ENCODE peak calls at places on chromosomes 12 and 14, in five cellular contexts. One of them, this sample, is unnamed.

GRCh38 chr14:100547633-100548294 is 39.5 kb downstream of the BEGAIN start:
- DNase-seq in neuronal stem cell: no peak
- DNase-seq in fibroblast of lung: peak; percentile 30
- DNase-seq in HEK293T: no peak
- DNase-seq in HTR-8/SVneo: peak; percentile 74
- DNase-seq in this sample: peak; percentile 26

GRCh38 chr12:40015360-40015759 is 90.5 kb downstream of the SLC2A13 start:
- DNase-seq in neuronal stem cell: no peak
- DNase-seq in fibroblast of lung: no peak
- DNase-seq in HEK293T: no peak
- DNase-seq in HTR-8/SVneo: no peak
- DNase-seq in this sample: no peak

GRCh38 chr12:119153477-119154434 is 25.0 kb upstream of the HSPB8 start:
- DNase-seq in neuronal stem cell: peak; percentile 87
- DNase-seq in fibroblast of lung: peak; percentile 7
- DNase-seq in HEK293T: peak; percentile 39
- DNase-seq in HTR-8/SVneo: no peak
- DNase-seq in this sample: no peak

GRCh38 chr14:21219561-21220111 is 49.6 kb downstream of the HNRNPC start:
- DNase-seq in neuronal stem cell: no peak
- DNase-seq in fibroblast of lung: no peak
- DNase-seq in HEK293T: no peak
- DNase-seq in HTR-8/SVneo: no peak
- DNase-seq in this sample: no peak

GRCh38 chr14:34170891-34171290 is 220.0 kb upstream of the EGLN3 start:
- DNase-seq in neuronal stem cell: no peak
- DNase-seq in fibroblast of lung: no peak
- DNase-seq in HEK293T: no peak
- DNase-seq in HTR-8/SVneo: no peak
- DNase-seq in this sample: no peak

GRCh38 chr14:52458721-52459085 is 93.6 kb downstream of the TXNDC16 start:
- DNase-seq in neuronal stem cell: no peak
- DNase-seq in fibroblast of lung: peak; percentile 46
- DNase-seq in HEK293T: no peak
- DNase-seq in HTR-8/SVneo: no peak
- DNase-seq in this sample: no peak

GRCh38 chr14:74922752-74923401 is at the start of gene RPS6KL1:
- DNase-seq in neuronal stem cell: peak; percentile 83
- DNase-seq in fibroblast of lung: peak; percentile 75
- DNase-seq in HEK293T: peak; percentile 97
- DNase-seq in HTR-8/SVneo: peak; percentile 99
- DNase-seq in this sample: peak; percentile 82

GRCh38 chr12:120362516-120363273 is 6.3 kb downstream of the MSI1 start:
- DNase-seq in neuronal stem cell: no peak
- DNase-seq in fibroblast of lung: no peak
- DNase-seq in HEK293T: no peak
- DNase-seq in HTR-8/SVneo: no peak
- DNase-seq in this sample: no peak

GRCh38 chr12:131279281-131279921 is 325.7 kb downstream of the ADGRD1 start:
- DNase-seq in neuronal stem cell: no peak
- DNase-seq in fibroblast of lung: no peak
- DNase-seq in HEK293T: no peak
- DNase-seq in HTR-8/SVneo: no peak
- DNase-seq in this sample: no peak

GRCh38 chr12:91373086-91373485 is 190.5 kb upstream of the DCN start:
- DNase-seq in neuronal stem cell: no peak
- DNase-seq in fibroblast of lung: no peak
- DNase-seq in HEK293T: no peak
- DNase-seq in HTR-8/SVneo: no peak
- DNase-seq in this sample: no peak

GRCh38 chr12:74985293-74985985 is 224.2 kb downstream of the KCNC2 start:
- DNase-seq in neuronal stem cell: no peak
- DNase-seq in fibroblast of lung: no peak
- DNase-seq in HEK293T: no peak
- DNase-seq in HTR-8/SVneo: no peak
- DNase-seq in this sample: no peak

GRCh38 chr12:131106542-131106941 is 152.8 kb downstream of the ADGRD1 start:
- DNase-seq in neuronal stem cell: no peak
- DNase-seq in fibroblast of lung: no peak
- DNase-seq in HEK293T: no peak
- DNase-seq in HTR-8/SVneo: no peak
- DNase-seq in this sample: no peak

GRCh38 chr14:53330441-53330840 is 177.3 kb upstream of the DDHD1 start:
- DNase-seq in neuronal stem cell: no peak
- DNase-seq in fibroblast of lung: peak; percentile 52
- DNase-seq in HEK293T: no peak
- DNase-seq in HTR-8/SVneo: no peak
- DNase-seq in this sample: no peak

GRCh38 chr14:103734081-103734888 is 18.7 kb downstream of the ZFYVE21 start:
- DNase-seq in neuronal stem cell: no peak
- DNase-seq in fibroblast of lung: no peak
- DNase-seq in HEK293T: no peak
- DNase-seq in HTR-8/SVneo: no peak
- DNase-seq in this sample: no peak

GRCh38 chr14:74793506-74794155 is 30.5 kb downstream of the YLPM1 start:
- DNase-seq in neuronal stem cell: no peak
- DNase-seq in fibroblast of lung: no peak
- DNase-seq in HEK293T: no peak
- DNase-seq in HTR-8/SVneo: no peak
- DNase-seq in this sample: no peak

GRCh38 chr12:54549774-54550451 is 512 bp downstream of the PDE1B start:
- DNase-seq in neuronal stem cell: no peak
- DNase-seq in fibroblast of lung: peak; percentile 6
- DNase-seq in HEK293T: no peak
- DNase-seq in HTR-8/SVneo: no peak
- DNase-seq in this sample: no peak

GRCh38 chr14:74619672-74620131 is 7.7 kb upstream of the LTBP2 start:
- DNase-seq in neuronal stem cell: no peak
- DNase-seq in fibroblast of lung: peak; percentile 99
- DNase-seq in HEK293T: no peak
- DNase-seq in HTR-8/SVneo: peak; percentile 98
- DNase-seq in this sample: no peak

GRCh38 chr12:46556105-46556559 is 183.6 kb upstream of the SLC38A2 start:
- DNase-seq in neuronal stem cell: no peak
- DNase-seq in fibroblast of lung: peak; percentile 98
- DNase-seq in HEK293T: no peak
- DNase-seq in HTR-8/SVneo: no peak
- DNase-seq in this sample: no peak

GRCh38 chr12:56151672-56152131 is 685 bp upstream of the MYL6B start:
- DNase-seq in neuronal stem cell: no peak
- DNase-seq in fibroblast of lung: peak; percentile 23
- DNase-seq in HEK293T: peak; percentile 56
- DNase-seq in HTR-8/SVneo: no peak
- DNase-seq in this sample: peak; percentile 31

GRCh38 chr14:99427632-99428315 is 52.9 kb downstream of the SETD3 start:
- DNase-seq in neuronal stem cell: no peak
- DNase-seq in fibroblast of lung: peak; percentile 68
- DNase-seq in HEK293T: no peak
- DNase-seq in HTR-8/SVneo: peak; percentile 94
- DNase-seq in this sample: no peak

GRCh38 chr14:90905531-90905930 is 89.3 kb upstream of the TTC7B start:
- DNase-seq in neuronal stem cell: no peak
- DNase-seq in fibroblast of lung: no peak
- DNase-seq in HEK293T: no peak
- DNase-seq in HTR-8/SVneo: no peak
- DNase-seq in this sample: no peak

GRCh38 chr12:87155616-87156015 is 873.6 kb downstream of the C12orf50 start:
- DNase-seq in neuronal stem cell: no peak
- DNase-seq in fibroblast of lung: peak; percentile 60
- DNase-seq in HEK293T: no peak
- DNase-seq in HTR-8/SVneo: no peak
- DNase-seq in this sample: no peak

GRCh38 chr12:53159195-53159834 is 21.2 kb upstream of the ZNF740 start:
- DNase-seq in neuronal stem cell: peak; percentile 74
- DNase-seq in fibroblast of lung: peak; percentile 48
- DNase-seq in HEK293T: peak; percentile 94
- DNase-seq in HTR-8/SVneo: peak; percentile 90
- DNase-seq in this sample: peak; percentile 55

GRCh38 chr12:52233462-52234141 is 559 bp downstream of the KRT7 start:
- DNase-seq in neuronal stem cell: no peak
- DNase-seq in fibroblast of lung: no peak
- DNase-seq in HEK293T: no peak
- DNase-seq in HTR-8/SVneo: no peak
- DNase-seq in this sample: no peak

GRCh38 chr14:54000341-54000811 is 43.8 kb upstream of the BMP4 start:
- DNase-seq in neuronal stem cell: no peak
- DNase-seq in fibroblast of lung: peak; percentile 82
- DNase-seq in HEK293T: no peak
- DNase-seq in HTR-8/SVneo: no peak
- DNase-seq in this sample: no peak

GRCh38 chr14:67564236-67564635 is 31.1 kb downstream of the PLEKHH1 start:
- DNase-seq in neuronal stem cell: no peak
- DNase-seq in fibroblast of lung: no peak
- DNase-seq in HEK293T: no peak
- DNase-seq in HTR-8/SVneo: no peak
- DNase-seq in this sample: no peak

GRCh38 chr12:105279460-105280056 is 43.6 kb upstream of the APPL2 start:
- DNase-seq in neuronal stem cell: peak; percentile 9
- DNase-seq in fibroblast of lung: no peak
- DNase-seq in HEK293T: peak; percentile 20
- DNase-seq in HTR-8/SVneo: no peak
- DNase-seq in this sample: peak; percentile 13

GRCh38 chr12:55965240-55965639 is 602 bp downstream of the PMEL start:
- DNase-seq in neuronal stem cell: peak; percentile 44
- DNase-seq in fibroblast of lung: no peak
- DNase-seq in HEK293T: no peak
- DNase-seq in HTR-8/SVneo: no peak
- DNase-seq in this sample: no peak

GRCh38 chr12:26026713-26027112 is 68.2 kb downstream of the RASSF8 start:
- DNase-seq in neuronal stem cell: no peak
- DNase-seq in fibroblast of lung: no peak
- DNase-seq in HEK293T: no peak
- DNase-seq in HTR-8/SVneo: no peak
- DNase-seq in this sample: no peak

GRCh38 chr14:36665887-36666415 is 4.3 kb downstream of the PAX9 start:
- DNase-seq in neuronal stem cell: no peak
- DNase-seq in fibroblast of lung: no peak
- DNase-seq in HEK293T: no peak
- DNase-seq in HTR-8/SVneo: no peak
- DNase-seq in this sample: no peak

GRCh38 chr14:70716483-70716882 is 74.8 kb downstream of the TTC9 start:
- DNase-seq in neuronal stem cell: no peak
- DNase-seq in fibroblast of lung: no peak
- DNase-seq in HEK293T: no peak
- DNase-seq in HTR-8/SVneo: no peak
- DNase-seq in this sample: no peak

GRCh38 chr12:62604373-62604772 is 137.7 kb downstream of the MON2 start:
- DNase-seq in neuronal stem cell: no peak
- DNase-seq in fibroblast of lung: no peak
- DNase-seq in HEK293T: no peak
- DNase-seq in HTR-8/SVneo: no peak
- DNase-seq in this sample: no peak

GRCh38 chr14:95664546-95664945 is 21.7 kb upstream of the TCL1B start:
- DNase-seq in neuronal stem cell: no peak
- DNase-seq in fibroblast of lung: no peak
- DNase-seq in HEK293T: no peak
- DNase-seq in HTR-8/SVneo: no peak
- DNase-seq in this sample: peak; percentile 83

This sample was measured in NCI-H1092.